ENCODE peak calls at places on chromosomes 11 and 22, in seven cellular contexts. One of them, this sample, is unnamed.
A peak's percentile ranks its signal among the peaks of the same experiment; 100 is the strongest.

GRCh38 chr11:30789270-30789669 is 203.1 kb upstream of the MPPED2 start:
- DNase-seq in K562: no peak
- DNase-seq in GM12891: no peak
- DNase-seq in GM12892: no peak
- DNase-seq in HepG2: no peak
- DNase-seq in GM12878: no peak
- DNase-seq in H1: no peak
- DNase-seq in this sample: no peak

GRCh38 chr11:68542617-68543016 is 82.1 kb downstream of the PPP6R3 start:
- DNase-seq in K562: no peak
- DNase-seq in GM12891: no peak
- DNase-seq in GM12892: no peak
- DNase-seq in HepG2: no peak
- DNase-seq in GM12878: no peak
- DNase-seq in H1: no peak
- DNase-seq in this sample: no peak

GRCh38 chr11:63608353-63609345 is 5.6 kb downstream of the PLAAT3 start:
- DNase-seq in K562: no peak
- DNase-seq in GM12891: no peak
- DNase-seq in GM12892: no peak
- DNase-seq in HepG2: no peak
- DNase-seq in GM12878: no peak
- DNase-seq in H1: no peak
- DNase-seq in this sample: no peak

GRCh38 chr11:31981457-31981856 is 109.4 kb upstream of the RCN1 start:
- DNase-seq in K562: no peak
- DNase-seq in GM12891: no peak
- DNase-seq in GM12892: no peak
- DNase-seq in HepG2: no peak
- DNase-seq in GM12878: no peak
- DNase-seq in H1: no peak
- DNase-seq in this sample: no peak

GRCh38 chr11:2298795-2299747 is 2.6 kb downstream of the C11orf21 start:
- DNase-seq in K562: peak; percentile 65
- DNase-seq in GM12891: no peak
- DNase-seq in GM12892: no peak
- DNase-seq in HepG2: peak; percentile 63
- DNase-seq in GM12878: no peak
- DNase-seq in H1: peak; percentile 25
- DNase-seq in this sample: peak; percentile 62

GRCh38 chr22:23772315-23773246 is at the start of gene MMP11:
- DNase-seq in K562: peak; percentile 83
- DNase-seq in GM12891: peak; percentile 68
- DNase-seq in GM12892: peak; percentile 72
- DNase-seq in HepG2: no peak
- DNase-seq in GM12878: no peak
- DNase-seq in H1: no peak
- DNase-seq in this sample: peak; percentile 95

GRCh38 chr22:47309476-47309875 is 547.0 kb downstream of the TBC1D22A start:
- DNase-seq in K562: no peak
- DNase-seq in GM12891: no peak
- DNase-seq in GM12892: no peak
- DNase-seq in HepG2: no peak
- DNase-seq in GM12878: no peak
- DNase-seq in H1: no peak
- DNase-seq in this sample: no peak

GRCh38 chr22:35411112-35411511 is 11.2 kb downstream of the MCM5 start:
- DNase-seq in K562: no peak
- DNase-seq in GM12891: peak; percentile 41
- DNase-seq in GM12892: peak; percentile 52
- DNase-seq in HepG2: no peak
- DNase-seq in GM12878: peak; percentile 67
- DNase-seq in H1: no peak
- DNase-seq in this sample: no peak

GRCh38 chr11:78714539-78714938 is 139.9 kb upstream of the NARS2 start:
- DNase-seq in K562: no peak
- DNase-seq in GM12891: no peak
- DNase-seq in GM12892: no peak
- DNase-seq in HepG2: no peak
- DNase-seq in GM12878: no peak
- DNase-seq in H1: no peak
- DNase-seq in this sample: no peak

GRCh38 chr11:32635819-32636218 is 52.2 kb downstream of the EIF3M start:
- DNase-seq in K562: no peak
- DNase-seq in GM12891: no peak
- DNase-seq in GM12892: no peak
- DNase-seq in HepG2: no peak
- DNase-seq in GM12878: no peak
- DNase-seq in H1: no peak
- DNase-seq in this sample: no peak

GRCh38 chr11:2998073-2998850 is 6.1 kb upstream of the NAP1L4 start:
- DNase-seq in K562: peak; percentile 34
- DNase-seq in GM12891: no peak
- DNase-seq in GM12892: no peak
- DNase-seq in HepG2: no peak
- DNase-seq in GM12878: no peak
- DNase-seq in H1: no peak
- DNase-seq in this sample: no peak

GRCh38 chr11:102012946-102013345 is 34.3 kb upstream of the CFAP300 start:
- DNase-seq in K562: no peak
- DNase-seq in GM12891: no peak
- DNase-seq in GM12892: no peak
- DNase-seq in HepG2: no peak
- DNase-seq in GM12878: no peak
- DNase-seq in H1: no peak
- DNase-seq in this sample: no peak

GRCh38 chr11:13384837-13385417 is 78.1 kb downstream of the BTBD10 start:
- DNase-seq in K562: peak; percentile 23
- DNase-seq in GM12891: no peak
- DNase-seq in GM12892: no peak
- DNase-seq in HepG2: peak; percentile 25
- DNase-seq in GM12878: peak; percentile 3
- DNase-seq in H1: peak; percentile 15
- DNase-seq in this sample: peak; percentile 39

GRCh38 chr11:1276866-1277615 is 32.4 kb downstream of the TOLLIP start:
- DNase-seq in K562: no peak
- DNase-seq in GM12891: no peak
- DNase-seq in GM12892: no peak
- DNase-seq in HepG2: no peak
- DNase-seq in GM12878: no peak
- DNase-seq in H1: no peak
- DNase-seq in this sample: no peak

GRCh38 chr22:37070744-37071143 is 19.2 kb downstream of the KCTD17 start:
- DNase-seq in K562: no peak
- DNase-seq in GM12891: no peak
- DNase-seq in GM12892: no peak
- DNase-seq in HepG2: no peak
- DNase-seq in GM12878: no peak
- DNase-seq in H1: no peak
- DNase-seq in this sample: no peak

GRCh38 chr11:18632841-18633240 is 1.3 kb downstream of the SPTY2D1 start:
- DNase-seq in K562: no peak
- DNase-seq in GM12891: no peak
- DNase-seq in GM12892: no peak
- DNase-seq in HepG2: no peak
- DNase-seq in GM12878: no peak
- DNase-seq in H1: no peak
- DNase-seq in this sample: no peak

GRCh38 chr11:67436459-67437081 is 912 bp downstream of the PTPRCAP start:
- DNase-seq in K562: peak; percentile 56
- DNase-seq in GM12891: peak; percentile 89
- DNase-seq in GM12892: peak; percentile 91
- DNase-seq in HepG2: no peak
- DNase-seq in GM12878: peak; percentile 75
- DNase-seq in H1: peak; percentile 69
- DNase-seq in this sample: no peak

GRCh38 chr11:72220696-72221363 is 3.7 kb upstream of the INPPL1 start:
- DNase-seq in K562: no peak
- DNase-seq in GM12891: no peak
- DNase-seq in GM12892: no peak
- DNase-seq in HepG2: no peak
- DNase-seq in GM12878: no peak
- DNase-seq in H1: no peak
- DNase-seq in this sample: no peak

GRCh38 chr22:21624880-21625791 is 4.7 kb downstream of the YDJC start:
- DNase-seq in K562: no peak
- DNase-seq in GM12891: no peak
- DNase-seq in GM12892: no peak
- DNase-seq in HepG2: no peak
- DNase-seq in GM12878: no peak
- DNase-seq in H1: no peak
- DNase-seq in this sample: no peak

GRCh38 chr11:110094298-110095073 is 1.3 kb downstream of the ZC3H12C start:
- DNase-seq in K562: no peak
- DNase-seq in GM12891: no peak
- DNase-seq in GM12892: no peak
- DNase-seq in HepG2: no peak
- DNase-seq in GM12878: no peak
- DNase-seq in H1: no peak
- DNase-seq in this sample: no peak

GRCh38 chr22:42972592-42973535 is 42.1 kb downstream of the PACSIN2 start:
- DNase-seq in K562: no peak
- DNase-seq in GM12891: no peak
- DNase-seq in GM12892: no peak
- DNase-seq in HepG2: no peak
- DNase-seq in GM12878: no peak
- DNase-seq in H1: no peak
- DNase-seq in this sample: no peak

DNA sequence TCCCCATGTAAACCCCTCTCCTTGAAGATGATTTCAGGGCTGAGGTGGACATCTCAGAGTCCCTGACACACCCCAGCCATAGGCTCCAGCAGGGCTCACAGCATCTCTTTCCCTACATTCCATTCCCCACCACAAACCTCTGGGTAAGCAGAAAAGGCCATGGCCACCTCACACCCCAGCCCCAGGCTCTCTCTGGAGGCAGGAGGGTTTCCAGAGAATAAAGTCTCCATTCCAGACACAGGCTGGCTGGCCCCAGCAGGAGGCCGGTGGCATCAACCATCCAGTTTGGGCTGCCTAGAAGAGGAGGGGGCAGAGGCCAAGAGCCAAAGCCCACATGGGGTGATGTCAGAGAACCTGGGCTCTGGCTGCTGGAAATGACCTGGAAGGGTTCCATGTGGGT is 61.4 kb downstream of the TP53I11 start:
- DNase-seq in K562: no peak
- DNase-seq in GM12891: no peak
- DNase-seq in GM12892: no peak
- DNase-seq in HepG2: no peak
- DNase-seq in GM12878: no peak
- DNase-seq in H1: no peak
- DNase-seq in this sample: no peak
- TF ChIP-seq TAF1 in K562: no peak
- TF ChIP-seq TAF1 in GM12891: no peak
- TF ChIP-seq TAF1 in GM12892: no peak
- TF ChIP-seq TAF1 in HepG2: no peak
- TF ChIP-seq TAF1 in GM12878: no peak
- TF ChIP-seq TAF1 in H1: no peak
- TF ChIP-seq TAF1 in this sample: no peak

DNA sequence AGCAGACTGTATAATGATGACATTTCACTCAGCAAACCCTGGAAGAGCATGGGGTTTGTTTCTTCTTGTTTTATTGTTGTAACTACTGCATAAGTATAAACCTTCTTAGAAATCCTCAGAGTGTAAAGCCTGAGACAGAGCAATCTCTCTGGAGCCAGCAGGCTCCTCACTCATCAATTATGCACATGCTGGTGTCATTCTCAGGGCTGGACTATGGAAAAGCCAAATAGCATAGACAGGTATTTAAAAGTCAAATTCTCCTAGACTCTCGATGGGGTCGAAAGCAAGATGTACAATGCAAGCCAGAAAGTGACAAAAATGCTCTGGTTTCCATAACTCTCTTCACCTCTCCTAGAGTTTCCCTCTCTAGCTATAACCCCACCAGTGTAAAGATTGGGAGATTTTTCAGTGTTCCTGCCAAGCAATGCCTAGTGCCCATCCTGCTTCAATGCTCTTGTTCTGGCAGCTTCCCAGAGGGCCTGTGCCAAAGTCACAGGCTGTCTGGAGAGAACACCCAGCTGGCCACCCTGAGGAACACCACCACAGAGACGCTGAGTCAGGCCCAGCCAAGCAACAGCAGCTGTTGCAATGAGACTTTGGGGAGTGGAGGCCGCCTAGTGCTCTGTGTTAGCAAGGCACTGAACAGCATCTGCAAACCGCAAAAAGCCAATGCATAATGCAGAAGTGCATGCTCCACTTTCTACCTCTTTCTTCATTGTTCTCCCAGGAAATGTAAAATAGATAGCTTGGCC is 167.9 kb downstream of the NXPE2 start:
- DNase-seq in K562: no peak
- DNase-seq in GM12891: no peak
- DNase-seq in GM12892: no peak
- DNase-seq in HepG2: no peak
- DNase-seq in GM12878: no peak
- DNase-seq in H1: no peak
- DNase-seq in this sample: peak; percentile 22
- TF ChIP-seq TAF1 in K562: no peak
- TF ChIP-seq TAF1 in GM12891: no peak
- TF ChIP-seq TAF1 in GM12892: no peak
- TF ChIP-seq TAF1 in HepG2: no peak
- TF ChIP-seq TAF1 in GM12878: no peak
- TF ChIP-seq TAF1 in H1: no peak
- TF ChIP-seq TAF1 in this sample: no peak

GRCh38 chr11:73346186-73346935 is 29.8 kb upstream of the RELT start:
- DNase-seq in K562: no peak
- DNase-seq in GM12891: no peak
- DNase-seq in GM12892: no peak
- DNase-seq in HepG2: no peak
- DNase-seq in GM12878: no peak
- DNase-seq in H1: no peak
- DNase-seq in this sample: no peak

GRCh38 chr11:73348838-73349237 is 27.4 kb upstream of the RELT start:
- DNase-seq in K562: no peak
- DNase-seq in GM12891: no peak
- DNase-seq in GM12892: no peak
- DNase-seq in HepG2: no peak
- DNase-seq in GM12878: no peak
- DNase-seq in H1: no peak
- DNase-seq in this sample: no peak

GRCh38 chr11:73349633-73350032 is 26.6 kb upstream of the RELT start:
- DNase-seq in K562: no peak
- DNase-seq in GM12891: no peak
- DNase-seq in GM12892: no peak
- DNase-seq in HepG2: no peak
- DNase-seq in GM12878: no peak
- DNase-seq in H1: no peak
- DNase-seq in this sample: no peak

GRCh38 chr11:73345481-73346147 is 30.6 kb upstream of the RELT start:
- DNase-seq in K562: no peak
- DNase-seq in GM12891: no peak
- DNase-seq in GM12892: no peak
- DNase-seq in HepG2: no peak
- DNase-seq in GM12878: no peak
- DNase-seq in H1: no peak
- DNase-seq in this sample: no peak

GRCh38 chr11:73347067-73347466 is 29.1 kb upstream of the RELT start:
- DNase-seq in K562: no peak
- DNase-seq in GM12891: no peak
- DNase-seq in GM12892: no peak
- DNase-seq in HepG2: peak; percentile 74
- DNase-seq in GM12878: no peak
- DNase-seq in H1: no peak
- DNase-seq in this sample: no peak
- TF ChIP-seq TAF1 in K562: no peak
- TF ChIP-seq TAF1 in GM12891: no peak
- TF ChIP-seq TAF1 in GM12892: no peak
- TF ChIP-seq TAF1 in HepG2: no peak
- TF ChIP-seq TAF1 in GM12878: no peak
- TF ChIP-seq TAF1 in H1: no peak
- TF ChIP-seq TAF1 in this sample: no peak

GRCh38 chr11:65918211-65919150 is at the start of gene C11orf68:
- DNase-seq in K562: no peak
- DNase-seq in GM12891: peak; percentile 62
- DNase-seq in GM12892: no peak
- DNase-seq in HepG2: no peak
- DNase-seq in GM12878: no peak
- DNase-seq in H1: no peak
- DNase-seq in this sample: no peak
- TF ChIP-seq TAF1 in K562: peak; percentile 81
- TF ChIP-seq TAF1 in GM12891: no peak
- TF ChIP-seq TAF1 in GM12892: peak; percentile 22
- TF ChIP-seq TAF1 in HepG2: peak; percentile 33
- TF ChIP-seq TAF1 in GM12878: peak; percentile 66
- TF ChIP-seq TAF1 in H1: peak; percentile 52
- TF ChIP-seq TAF1 in this sample: no peak

This sample was measured in SK-N-SH.